ENCODE peak calls at places on chromosomes 16 and 17, in nine cellular contexts. One of them, this sample, is unnamed. For H3K9me3 and H3K4me1, the result is how much of the 10 kb centered on the place peaks cover.

GRCh38 chr17:37488009-37488604 is 1.6 kb upstream of the DUSP14 start:
- DNase-seq in NT2/D1: no peak
- DNase-seq in colonic mucosa: no peak
- DNase-seq in GM23248: peak
- DNase-seq in aorta: no peak
- DNase-seq in Peyer's patch: no peak
- DNase-seq in breast epithelium: no peak
- DNase-seq in astrocyte: peak
- DNase-seq in PC-3: peak
- DNase-seq in this sample: no peak

GRCh38 chr16:67016681-67017450 is 12.1 kb upstream of the CBFB start:
- DNase-seq in NT2/D1: no peak
- DNase-seq in colonic mucosa: no peak
- DNase-seq in GM23248: no peak
- DNase-seq in aorta: peak
- DNase-seq in Peyer's patch: peak
- DNase-seq in breast epithelium: peak
- DNase-seq in astrocyte: no peak
- DNase-seq in PC-3: no peak
- DNase-seq in this sample: no peak

GRCh38 chr16:29906520-29907244 is 6.4 kb downstream of the ASPHD1 start:
- DNase-seq in NT2/D1: no peak
- DNase-seq in colonic mucosa: no peak
- DNase-seq in GM23248: no peak
- DNase-seq in aorta: no peak
- DNase-seq in Peyer's patch: no peak
- DNase-seq in breast epithelium: no peak
- DNase-seq in astrocyte: no peak
- DNase-seq in PC-3: no peak
- DNase-seq in this sample: no peak

GRCh38 chr17:1563786-1564613 is 1.4 kb upstream of the PITPNA start:
- DNase-seq in NT2/D1: no peak
- DNase-seq in colonic mucosa: no peak
- DNase-seq in GM23248: no peak
- DNase-seq in aorta: no peak
- DNase-seq in Peyer's patch: no peak
- DNase-seq in breast epithelium: no peak
- DNase-seq in astrocyte: no peak
- DNase-seq in PC-3: peak
- DNase-seq in this sample: no peak

GRCh38 chr16:28898266-28898665 is 20.0 kb downstream of the ATP2A1 start:
- DNase-seq in NT2/D1: no peak
- DNase-seq in colonic mucosa: no peak
- DNase-seq in GM23248: no peak
- DNase-seq in aorta: no peak
- DNase-seq in Peyer's patch: no peak
- DNase-seq in breast epithelium: no peak
- DNase-seq in astrocyte: peak
- DNase-seq in PC-3: no peak
- DNase-seq in this sample: no peak

GRCh38 chr16:89618114-89618999 is 4.9 kb downstream of the DPEP1 start:
- DNase-seq in NT2/D1: no peak
- DNase-seq in colonic mucosa: no peak
- DNase-seq in GM23248: no peak
- DNase-seq in aorta: no peak
- DNase-seq in Peyer's patch: no peak
- DNase-seq in breast epithelium: no peak
- DNase-seq in astrocyte: no peak
- DNase-seq in PC-3: no peak
- DNase-seq in this sample: no peak

GRCh38 chr16:23379707-23380106 is 73.3 kb downstream of the COG7 start:
- DNase-seq in NT2/D1: no peak
- DNase-seq in colonic mucosa: no peak
- DNase-seq in GM23248: no peak
- DNase-seq in aorta: no peak
- DNase-seq in Peyer's patch: no peak
- DNase-seq in breast epithelium: no peak
- DNase-seq in astrocyte: no peak
- DNase-seq in PC-3: no peak
- DNase-seq in this sample: no peak

GRCh38 chr17:81371910-81372760 is 23.1 kb upstream of the BAHCC1 start:
- DNase-seq in NT2/D1: no peak
- DNase-seq in colonic mucosa: no peak
- DNase-seq in GM23248: peak
- DNase-seq in aorta: peak
- DNase-seq in Peyer's patch: peak
- DNase-seq in breast epithelium: no peak
- DNase-seq in astrocyte: peak
- DNase-seq in PC-3: peak
- DNase-seq in this sample: no peak

GRCh38 chr17:27545562-27546229 is 85.3 kb upstream of the LGALS9 start:
- DNase-seq in NT2/D1: no peak
- DNase-seq in colonic mucosa: no peak
- DNase-seq in GM23248: no peak
- DNase-seq in aorta: no peak
- DNase-seq in Peyer's patch: no peak
- DNase-seq in breast epithelium: no peak
- DNase-seq in astrocyte: peak
- DNase-seq in PC-3: no peak
- DNase-seq in this sample: no peak

GRCh38 chr16:35011-35775 is 18.2 kb downstream of the POLR3K start:
- DNase-seq in NT2/D1: no peak
- DNase-seq in colonic mucosa: no peak
- DNase-seq in GM23248: no peak
- DNase-seq in aorta: no peak
- DNase-seq in Peyer's patch: peak
- DNase-seq in breast epithelium: no peak
- DNase-seq in astrocyte: no peak
- DNase-seq in PC-3: no peak
- DNase-seq in this sample: no peak

GRCh38 chr17:43517615-43518386 is 28.3 kb downstream of the ETV4 start:
- DNase-seq in NT2/D1: no peak
- DNase-seq in colonic mucosa: no peak
- DNase-seq in GM23248: peak
- DNase-seq in aorta: no peak
- DNase-seq in Peyer's patch: no peak
- DNase-seq in breast epithelium: no peak
- DNase-seq in astrocyte: peak
- DNase-seq in PC-3: peak
- DNase-seq in this sample: no peak

GRCh38 chr17:31580331-31581021 is 189.0 kb downstream of the RAB11FIP4 start:
- DNase-seq in NT2/D1: no peak
- DNase-seq in colonic mucosa: no peak
- DNase-seq in GM23248: peak
- DNase-seq in aorta: peak
- DNase-seq in Peyer's patch: no peak
- DNase-seq in breast epithelium: no peak
- DNase-seq in astrocyte: peak
- DNase-seq in PC-3: peak
- DNase-seq in this sample: peak

GRCh38 chr16:70689970-70690905 is 4.4 kb upstream of the MTSS2 start:
- DNase-seq in NT2/D1: no peak
- DNase-seq in colonic mucosa: peak
- DNase-seq in GM23248: no peak
- DNase-seq in aorta: peak
- DNase-seq in Peyer's patch: peak
- DNase-seq in breast epithelium: no peak
- DNase-seq in astrocyte: no peak
- DNase-seq in PC-3: no peak
- DNase-seq in this sample: peak

GRCh38 chr17:63966646-63967265 is 6.0 kb downstream of the SCN4A start:
- DNase-seq in NT2/D1: no peak
- DNase-seq in colonic mucosa: no peak
- DNase-seq in GM23248: no peak
- DNase-seq in aorta: no peak
- DNase-seq in Peyer's patch: no peak
- DNase-seq in breast epithelium: no peak
- DNase-seq in astrocyte: no peak
- DNase-seq in PC-3: no peak
- DNase-seq in this sample: no peak

DNA sequence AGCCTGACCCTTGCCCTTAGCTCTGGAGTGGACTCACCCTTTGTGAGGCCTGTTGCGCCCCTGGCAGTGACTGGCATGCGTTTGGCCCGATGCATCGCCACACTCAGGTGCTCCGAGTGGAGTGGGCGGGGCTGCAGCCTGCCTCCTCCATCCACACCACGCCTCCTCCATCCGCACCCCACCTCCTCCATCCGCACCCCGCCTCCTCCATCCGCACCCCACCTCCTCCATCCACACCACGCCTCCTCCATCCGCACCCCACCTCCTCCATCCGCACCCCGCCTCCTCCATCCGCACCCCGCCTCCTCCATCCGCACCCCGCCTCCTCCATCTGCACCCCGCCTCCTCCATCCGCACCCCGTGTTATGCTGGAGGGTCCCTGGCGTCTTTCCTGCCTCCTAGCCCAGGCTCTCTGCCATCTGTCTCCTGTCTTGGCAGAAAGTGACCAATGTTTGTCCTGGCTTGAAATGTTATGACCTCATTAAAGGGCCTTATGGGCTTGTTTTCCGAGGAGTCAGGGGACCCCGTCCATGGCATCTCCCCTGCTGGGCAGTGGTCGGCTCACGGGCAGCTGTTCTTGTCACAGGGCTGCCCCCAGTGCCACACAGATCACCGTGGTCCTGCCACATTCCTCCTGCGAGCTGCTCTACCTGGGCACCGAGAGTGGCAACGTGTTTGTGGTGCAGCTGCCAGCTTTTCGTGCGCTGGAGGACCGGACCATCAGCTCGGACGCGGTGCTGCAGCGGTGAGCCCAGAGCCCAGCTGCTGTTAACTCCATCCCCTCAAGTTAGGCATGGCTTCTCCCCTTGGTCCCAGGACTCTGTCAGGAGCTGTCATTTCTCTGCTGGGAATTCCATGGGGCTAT is 28.7 kb upstream of the MYO15B start:
- DNase-seq in NT2/D1: no peak
- DNase-seq in colonic mucosa: no peak
- DNase-seq in GM23248: no peak
- DNase-seq in aorta: no peak
- DNase-seq in Peyer's patch: no peak
- DNase-seq in breast epithelium: no peak
- DNase-seq in astrocyte: no peak
- DNase-seq in PC-3: no peak
- DNase-seq in this sample: no peak
- H3K9me3 ChIP-seq in NT2/D1: under half
- H3K9me3 ChIP-seq in colonic mucosa: under half
- H3K9me3 ChIP-seq in GM23248: under half
- H3K9me3 ChIP-seq in aorta: under half
- H3K9me3 ChIP-seq in Peyer's patch: under half
- H3K9me3 ChIP-seq in breast epithelium: under half
- H3K9me3 ChIP-seq in astrocyte: under half
- H3K9me3 ChIP-seq in PC-3: under half
- H3K9me3 ChIP-seq in this sample: under half

DNA sequence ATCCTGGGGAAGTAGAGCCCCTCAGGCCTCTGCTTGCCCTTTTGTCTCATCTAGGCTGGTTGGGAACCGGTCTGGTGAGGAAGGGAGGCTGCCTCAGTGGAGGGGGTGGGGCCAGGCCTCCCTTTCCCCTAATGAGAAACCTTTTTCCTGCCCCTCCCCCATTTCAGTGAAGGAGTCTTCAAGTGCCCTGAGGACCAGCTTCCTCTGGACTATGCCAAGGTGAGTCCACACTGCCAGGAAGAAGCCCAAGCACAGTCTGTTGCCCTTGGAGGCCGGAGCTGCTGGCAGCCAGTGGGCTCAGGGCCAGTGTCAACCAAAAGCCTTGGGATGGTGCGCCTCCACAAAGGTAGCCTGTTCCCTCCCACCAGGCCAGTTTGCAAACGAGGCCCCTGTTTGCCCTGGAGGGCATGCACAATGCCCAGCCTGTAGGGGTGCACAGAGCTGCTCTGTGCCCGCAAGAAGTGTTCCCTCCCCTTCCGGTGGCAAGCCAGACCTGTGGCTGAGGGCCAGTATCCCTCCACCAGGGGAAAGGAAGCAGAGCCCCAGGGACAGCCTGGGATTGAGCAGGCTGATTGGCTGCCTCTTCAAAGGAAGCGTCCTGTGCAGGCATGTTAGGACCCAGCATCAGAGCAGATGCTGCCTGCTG is 3.4 kb downstream of the TRAF4 start:
- DNase-seq in NT2/D1: no peak
- DNase-seq in colonic mucosa: peak
- DNase-seq in GM23248: no peak
- DNase-seq in aorta: peak
- DNase-seq in Peyer's patch: no peak
- DNase-seq in breast epithelium: peak
- DNase-seq in astrocyte: no peak
- DNase-seq in PC-3: peak
- DNase-seq in this sample: no peak
- H3K4me1 ChIP-seq in NT2/D1: under half
- H3K4me1 ChIP-seq in colonic mucosa: under half
- H3K4me1 ChIP-seq in GM23248: under half
- H3K4me1 ChIP-seq in aorta: under half
- H3K4me1 ChIP-seq in Peyer's patch: under half
- H3K4me1 ChIP-seq in breast epithelium: under half
- H3K4me1 ChIP-seq in astrocyte: under half
- H3K4me1 ChIP-seq in PC-3: under half
- H3K4me1 ChIP-seq in this sample: half or more

DNA sequence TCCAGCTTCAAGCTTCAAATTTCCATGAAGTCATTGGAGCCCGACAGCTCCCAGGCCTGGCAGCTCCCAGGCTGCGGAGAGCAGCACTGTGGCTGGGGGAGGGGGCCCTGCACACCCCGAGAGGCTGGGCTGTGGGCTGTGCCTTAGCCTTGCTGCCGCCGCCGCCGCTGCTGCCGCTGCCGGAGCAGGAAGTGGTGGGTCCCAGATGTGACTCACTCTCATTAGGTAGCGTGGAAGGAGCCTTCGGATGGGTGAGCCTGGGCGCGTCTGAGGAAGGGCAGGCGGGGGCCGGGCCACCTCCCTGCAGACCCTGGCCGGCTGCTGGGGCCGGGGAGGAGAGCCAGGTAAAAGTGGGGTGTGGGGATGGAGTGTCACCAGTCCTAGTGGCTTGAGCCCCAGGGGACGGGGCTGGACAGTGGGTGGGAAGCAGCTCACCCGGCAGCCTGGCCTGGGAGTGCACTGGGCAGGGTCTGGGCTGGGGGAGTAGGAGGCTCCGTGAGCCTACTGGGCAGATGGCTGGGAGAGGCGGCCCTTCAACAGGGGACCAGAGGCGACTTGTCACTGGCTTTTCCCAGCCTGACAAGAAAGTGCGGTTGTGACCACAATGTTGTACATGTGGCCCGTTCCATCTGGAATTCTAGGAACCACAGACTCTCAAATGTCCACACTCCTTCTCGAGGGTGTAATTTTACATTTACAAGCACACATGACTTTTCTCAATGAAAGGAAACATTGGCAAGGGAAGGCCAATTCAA is at the start of gene ADCY7:
- DNase-seq in NT2/D1: peak
- DNase-seq in colonic mucosa: peak
- DNase-seq in GM23248: peak
- DNase-seq in aorta: peak
- DNase-seq in Peyer's patch: peak
- DNase-seq in breast epithelium: no peak
- DNase-seq in astrocyte: peak
- DNase-seq in PC-3: no peak
- DNase-seq in this sample: peak
- H3K4me3 ChIP-seq in NT2/D1: no peak
- H3K4me3 ChIP-seq in colonic mucosa: peak
- H3K4me3 ChIP-seq in GM23248: peak
- H3K4me3 ChIP-seq in aorta: no peak
- H3K4me3 ChIP-seq in Peyer's patch: peak
- H3K4me3 ChIP-seq in breast epithelium: peak
- H3K4me3 ChIP-seq in astrocyte: peak
- H3K4me3 ChIP-seq in PC-3: no peak
- H3K4me3 ChIP-seq in this sample: peak

GRCh38 chr16:35148748-35149147 is 1689.3 kb downstream of the TP53TG3F start:
- DNase-seq in NT2/D1: no peak
- DNase-seq in colonic mucosa: no peak
- DNase-seq in GM23248: no peak
- DNase-seq in aorta: no peak
- DNase-seq in Peyer's patch: no peak
- DNase-seq in breast epithelium: no peak
- DNase-seq in astrocyte: no peak
- DNase-seq in PC-3: no peak
- DNase-seq in this sample: no peak
- H3K9me3 ChIP-seq in NT2/D1: under half
- H3K9me3 ChIP-seq in colonic mucosa: under half
- H3K9me3 ChIP-seq in GM23248: under half
- H3K9me3 ChIP-seq in aorta: under half
- H3K9me3 ChIP-seq in Peyer's patch: under half
- H3K9me3 ChIP-seq in breast epithelium: half or more
- H3K9me3 ChIP-seq in astrocyte: under half
- H3K9me3 ChIP-seq in PC-3: under half
- H3K9me3 ChIP-seq in this sample: under half

This sample was measured in tibial artery.